ENCODE peak calls at places on chromosomes 3 and 15, in five cellular contexts. G is GM20000, I is NCI-H446, S is colonic mucosa, L is ELR. B is an unnamed sample.

GRCh38 chr3:109927161-109927560 is 589.8 kb upstream of the DPPA4 start:
- DNase-seq in S (no peak), G (no peak), L (peak; percentile 99), I (no peak), B (peak; percentile 96)

GRCh38 chr15:80159301-80159700 is 6.5 kb downstream of the FAH start:
- DNase-seq in I (no peak), G (no peak), S (no peak), L (no peak), B (no peak)

GRCh38 chr15:70586241-70586640 is 177.1 kb downstream of the UACA start:
- DNase-seq in I (no peak), S (no peak), L (no peak), G (no peak), B (no peak)

GRCh38 chr3:98817546-98817945 is 54.4 kb downstream of the ST3GAL6 start:
- DNase-seq in G (peak; percentile 51), S (no peak), L (peak; percentile 74), I (peak; percentile 7), B (peak; percentile 63)

GRCh38 chr15:74245342-74245931 is 9.3 kb downstream of the CCDC33 start:
- DNase-seq in G (no peak), I (peak; percentile 39), L (no peak), S (no peak), B (no peak)

GRCh38 chr3:56806407-56806806 is 4.7 kb upstream of the ARHGEF3 start:
- DNase-seq in S (no peak), L (no peak), G (no peak), I (no peak), B (no peak)

GRCh38 chr3:32502089-32502943 is at the start of gene CMTM6:
- DNase-seq in S (peak; percentile 83), G (peak; percentile 91), L (peak; percentile 82), I (no peak), B (peak; percentile 82)

GRCh38 chr3:82824491-82824890 is 1063.0 kb upstream of the GBE1 start:
- DNase-seq in G (no peak), S (no peak), I (no peak), L (no peak), B (no peak)

GRCh38 chr3:110362756-110363155 is 708.9 kb upstream of the NECTIN3 start:
- DNase-seq in G (no peak), I (no peak), S (no peak), L (no peak), B (no peak)

GRCh38 chr3:52527039-52527731 is 6.5 kb downstream of the NT5DC2 start:
- DNase-seq in S (no peak), L (peak; percentile 20), G (no peak), I (no peak), B (peak; percentile 40)

GRCh38 chr15:96234109-96234892 is 96.2 kb upstream of the NR2F2 start:
- DNase-seq in I (no peak), L (peak; percentile 88), G (no peak), S (no peak), B (peak; percentile 92)

GRCh38 chr15:35206060-35206675 is 121.1 kb upstream of the NANOGP8 start:
- DNase-seq in G (peak; percentile 12), L (peak; percentile 41), I (no peak), S (peak; percentile 20), B (peak; percentile 8)

GRCh38 chr15:74216949-74217348 is 14.4 kb upstream of the STRA6 start:
- DNase-seq in L (no peak), G (no peak), I (no peak), S (no peak), B (no peak)

GRCh38 chr15:56795400-56795983 is 62.2 kb upstream of the ZNF280D start:
- DNase-seq in G (no peak), L (no peak), S (no peak), I (no peak), B (no peak)

GRCh38 chr15:65060641-65061397 is 7.0 kb downstream of the RASL12 start:
- DNase-seq in G (no peak), S (no peak), I (no peak), L (no peak), B (no peak)

GRCh38 chr15:48696627-48697312 is 51.3 kb upstream of the FBN1 start:
- DNase-seq in I (no peak), S (no peak), G (no peak), L (peak; percentile 86), B (peak; percentile 58)

GRCh38 chr3:69842789-69843188 is 103.5 kb downstream of the MITF start:
- DNase-seq in L (no peak), S (no peak), I (no peak), G (no peak), B (no peak)

GRCh38 chr3:127673191-127674098 is 693 bp downstream of the ABTB1 start:
- DNase-seq in S (peak; percentile 64), G (peak; percentile 71), I (no peak), L (peak; percentile 68), B (peak; percentile 61)

GRCh38 chr15:89119489-89120478 is 31.5 kb downstream of the ABHD2 start:
- DNase-seq in L (peak; percentile 40), I (no peak), G (no peak), S (no peak), B (no peak)

GRCh38 chr15:70956196-70956595 is 63.6 kb downstream of the LRRC49 start:
- DNase-seq in I (no peak), S (no peak), G (no peak), L (peak; percentile 6), B (peak; percentile 12)

GRCh38 chr3:122003596-122003995 is 18.5 kb downstream of the ILDR1 start:
- DNase-seq in I (no peak), S (no peak), G (no peak), L (no peak), B (no peak)

GRCh38 chr3:63910873-63911272 is 1.3 kb downstream of the SCAANT1 start:
- DNase-seq in S (no peak), L (peak; percentile 61), I (no peak), G (peak; percentile 48), B (peak; percentile 37)

GRCh38 chr3:97991278-97991652 is 19.0 kb upstream of the RIOX2 start:
- DNase-seq in I (no peak), L (no peak), S (no peak), G (no peak), B (no peak)

GRCh38 chr15:83380682-83381081 is 66.5 kb upstream of the SH3GL3 start:
- DNase-seq in I (no peak), L (peak; percentile 80), S (peak; percentile 21), G (peak; percentile 79), B (peak; percentile 51)

GRCh38 chr3:23264413-23264812 is 61.3 kb downstream of the UBE2E2 start:
- DNase-seq in S (no peak), L (peak; percentile 89), I (no peak), G (no peak), B (peak; percentile 86)

GRCh38 chr3:144482876-144483275 is 511.3 kb downstream of the DIPK2A start:
- DNase-seq in L (no peak), G (no peak), S (no peak), I (no peak), B (no peak)

GRCh38 chr15:55683366-55683765 is 59.6 kb downstream of the PRTG start:
- DNase-seq in L (no peak), S (no peak), I (peak; percentile 61), G (no peak), B (peak; percentile 27)

GRCh38 chr3:10074666-10075065 is 33.4 kb downstream of the FANCD2OS start:
- DNase-seq in G (no peak), I (no peak), S (no peak), L (peak; percentile 36), B (peak; percentile 11)

GRCh38 chr3:48564022-48564421 is 441 bp upstream of the UCN2 start:
- DNase-seq in I (no peak), G (no peak), L (peak; percentile 92), S (peak; percentile 32), B (peak; percentile 91)

GRCh38 chr15:74050127-74050526 is 32.2 kb downstream of the GOLGA6A start:
- DNase-seq in L (no peak), I (no peak), S (no peak), G (no peak), B (no peak)

GRCh38 chr3:38829404-38829803 is 13.4 kb upstream of the SCN10A start:
- DNase-seq in I (no peak), G (no peak), S (no peak), L (peak; percentile 79), B (peak; percentile 84)

GRCh38 chr3:96863129-96863740 is 48.8 kb downstream of the EPHA6 start:
- DNase-seq in S (peak; percentile 18), I (peak; percentile 7), L (peak; percentile 19), G (peak; percentile 4), B (peak; percentile 0)

GRCh38 chr15:71364117-71364584 is 248.9 kb downstream of the THSD4 start:
- DNase-seq in S (peak; percentile 57), G (no peak), L (no peak), I (no peak), B (no peak)

GRCh38 chr15:62021991-62022600 is 38.2 kb downstream of the VPS13C start:
- DNase-seq in S (no peak), L (peak; percentile 42), G (no peak), I (no peak), B (no peak)

GRCh38 chr15:65856821-65857455 is 12.4 kb upstream of the RAB11A start:
- DNase-seq in S (peak; percentile 86), I (peak; percentile 5), L (peak; percentile 76), G (peak; percentile 50), B (peak; percentile 59)

GRCh38 chr15:25437751-25438600 is 848 bp downstream of the UBE3A start:
- DNase-seq in G (peak; percentile 74), S (peak; percentile 56), I (peak; percentile 1), L (peak; percentile 58), B (peak; percentile 54)

GRCh38 chr15:32927124-32927523 is 209.3 kb downstream of the GREM1 start:
- DNase-seq in S (no peak), L (no peak), G (no peak), I (no peak), B (no peak)